ENCODE peak calls at places on chromosomes 13 and 19, in eight cellular contexts. T is HCT116, R is Panc1, B is A549, N is K562, U is HL-60, G is SK-N-SH, M is GM23338. E is an unnamed sample.

GRCh38 chr19:48681127-48681470 is 8.3 kb upstream of the NTN5 start:
- DNase-seq in U (peak; percentile 42), B (no peak), R (no peak), M (no peak), T (no peak), G (no peak), N (peak; percentile 44), E (no peak)

GRCh38 chr13:71087432-71087831 is 779.6 kb downstream of the DACH1 start:
- DNase-seq in G (no peak), T (no peak), M (no peak), B (no peak), N (no peak), U (no peak), R (no peak), E (no peak)

GRCh38 chr13:20127263-20127562 is 33.6 kb downstream of the GJA3 start:
- DNase-seq in T (no peak), G (no peak), B (no peak), R (no peak), N (no peak), M (no peak), U (peak; percentile 73), E (peak; percentile 9)

GRCh38 chr19:55502197-55502952 is 14.1 kb downstream of the SSC5D start:
- DNase-seq in B (no peak), G (no peak), N (no peak), M (no peak), U (no peak), T (no peak), R (no peak), E (no peak)

GRCh38 chr13:75739244-75739868 is 103.2 kb downstream of the LMO7 start:
- DNase-seq in R (no peak), G (no peak), T (no peak), N (no peak), B (no peak), U (no peak), M (no peak), E (no peak)

GRCh38 chr13:32947886-32948285 is 68.3 kb upstream of the KL start:
- DNase-seq in R (no peak), T (no peak), U (no peak), N (no peak), G (peak; percentile 69), B (no peak), M (no peak), E (no peak)

GRCh38 chr13:113831061-113831460 is 32.8 kb downstream of the GAS6 start:
- DNase-seq in M (no peak), U (no peak), T (no peak), G (no peak), R (no peak), B (no peak), N (no peak), E (no peak)

GRCh38 chr19:49331616-49332055 is 3.6 kb upstream of the CD37 start:
- DNase-seq in G (peak; percentile 63), B (peak; percentile 60), U (peak; percentile 57), M (peak; percentile 74), N (peak; percentile 81), R (no peak), T (peak; percentile 37), E (peak; percentile 86)

GRCh38 chr13:113668491-113668971 is 1.5 kb downstream of the GRK1 start:
- DNase-seq in U (no peak), B (no peak), M (no peak), N (no peak), T (no peak), R (no peak), G (no peak), E (no peak)

GRCh38 chr13:113137656-113138292 is 15.2 kb downstream of the F10 start:
- DNase-seq in R (no peak), N (no peak), M (no peak), T (no peak), B (no peak), G (no peak), U (no peak), E (no peak)

GRCh38 chr19:6216236-6216995 is 63.4 kb downstream of the MLLT1 start:
- DNase-seq in G (peak; percentile 39), R (no peak), M (no peak), T (no peak), B (no peak), N (no peak), U (no peak), E (no peak)

GRCh38 chr19:5148794-5149190 is 179.9 kb downstream of the KDM4B start:
- DNase-seq in B (no peak), R (no peak), U (no peak), M (no peak), N (no peak), G (no peak), T (no peak), E (no peak)

GRCh38 chr19:46303702-46304397 is 7.0 kb downstream of the HIF3A start:
- DNase-seq in R (no peak), U (no peak), T (peak; percentile 92), B (peak; percentile 40), N (peak; percentile 84), G (peak; percentile 82), M (peak; percentile 100), E (no peak)

GRCh38 chr13:84400711-84401110 is 518.4 kb upstream of the SLITRK1 start:
- DNase-seq in B (no peak), M (no peak), N (no peak), R (no peak), U (no peak), G (no peak), T (no peak), E (no peak)

GRCh38 chr19:42568006-42568405 is 26.7 kb downstream of the CEACAM8 start:
- DNase-seq in T (no peak), R (no peak), B (no peak), G (no peak), U (peak; percentile 94), M (no peak), N (no peak), E (no peak)

GRCh38 chr13:99721606-99722384 is 220.5 kb downstream of the TM9SF2 start:
- DNase-seq in B (no peak), M (no peak), R (no peak), G (no peak), N (no peak), T (no peak), U (peak; percentile 50), E (no peak)
- TF ChIP-seq REST in B (no peak), M (no peak), R (no peak), G (no peak), N (no peak), T (no peak), U (no peak), E (no peak)

DNA sequence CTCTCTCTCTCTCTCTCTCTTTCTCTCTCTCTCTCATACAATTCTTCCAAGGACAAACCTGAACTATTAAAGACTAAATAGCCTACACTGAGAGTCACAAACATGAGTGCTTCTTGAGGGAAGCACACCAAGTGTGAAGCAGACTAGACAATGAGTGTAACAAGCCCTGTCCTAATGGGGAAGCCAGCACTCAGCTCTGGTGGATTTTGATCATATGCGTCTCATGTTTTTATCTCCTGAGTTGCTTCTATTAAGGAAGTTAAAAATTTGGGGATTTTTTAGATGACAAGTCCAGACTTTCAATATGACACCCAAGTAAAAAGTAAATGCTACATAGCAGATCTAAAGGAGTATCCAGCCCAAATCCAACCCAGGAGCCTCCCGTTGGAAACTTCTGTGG is 437.7 kb downstream of the RFC3 start:
- DNase-seq in B (no peak), T (no peak), R (no peak), N (no peak), U (no peak), M (no peak), G (no peak), E (no peak)
- TF ChIP-seq REST in B (no peak), T (no peak), R (no peak), N (no peak), U (no peak), M (no peak), G (no peak), E (no peak)

GRCh38 chr13:108922108-108922507 is 292.7 kb downstream of the MYO16 start:
- DNase-seq in M (no peak), T (no peak), R (no peak), G (no peak), N (no peak), U (no peak), B (no peak), E (no peak)

GRCh38 chr13:108925070-108925469 is 295.7 kb downstream of the MYO16 start:
- DNase-seq in N (no peak), B (no peak), M (no peak), U (no peak), T (no peak), R (no peak), G (no peak), E (no peak)

GRCh38 chr13:108923386-108924061 is 294.1 kb downstream of the MYO16 start:
- DNase-seq in T (no peak), R (no peak), B (no peak), G (no peak), N (no peak), M (no peak), U (no peak), E (no peak)

GRCh38 chr13:108926848-108927247 is 297.4 kb downstream of the MYO16 start:
- DNase-seq in G (no peak), U (no peak), T (no peak), N (no peak), B (no peak), M (no peak), R (no peak), E (no peak)

GRCh38 chr13:108924154-108924940 is 294.9 kb downstream of the MYO16 start:
- DNase-seq in U (peak; percentile 28), B (no peak), N (no peak), G (no peak), M (no peak), R (no peak), T (no peak), E (no peak)
- TF ChIP-seq REST in U (no peak), B (no peak), N (no peak), G (no peak), M (no peak), R (no peak), T (no peak), E (no peak)

GRCh38 chr19:8395621-8396082 is 5.5 kb downstream of the RAB11B start:
- DNase-seq in U (no peak), R (no peak), M (no peak), G (no peak), B (no peak), T (no peak), N (no peak), E (no peak)

GRCh38 chr19:8392017-8392591 is 1.9 kb downstream of the RAB11B start:
- DNase-seq in M (no peak), R (no peak), G (peak; percentile 57), N (no peak), U (no peak), T (no peak), B (no peak), E (no peak)

GRCh38 chr19:8396185-8396562 is 6.0 kb downstream of the RAB11B start:
- DNase-seq in U (no peak), G (peak; percentile 14), T (no peak), B (no peak), N (no peak), R (no peak), M (no peak), E (no peak)

GRCh38 chr19:8393192-8393870 is 3.2 kb downstream of the RAB11B start:
- DNase-seq in N (no peak), B (no peak), U (no peak), G (no peak), R (no peak), T (no peak), M (no peak), E (no peak)

DNA sequence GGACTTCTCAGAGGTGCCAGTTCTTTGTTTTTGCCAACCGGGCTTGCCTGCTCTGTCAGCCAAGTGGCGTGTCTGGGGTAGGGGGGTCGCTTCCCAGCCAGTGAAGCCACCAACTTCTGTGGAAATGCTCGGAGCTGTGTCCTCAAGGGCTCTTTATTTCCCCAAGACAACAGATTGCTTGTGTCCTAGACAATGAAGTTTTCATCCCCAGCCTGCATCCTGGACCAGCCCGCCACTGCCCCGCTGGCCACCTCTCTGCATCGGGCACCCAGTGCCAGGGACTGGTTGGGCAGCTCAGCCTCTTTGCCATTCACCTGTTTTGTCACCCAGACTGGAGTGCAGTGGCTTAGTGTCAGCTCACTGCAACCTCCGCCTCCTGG is 3.7 kb downstream of the RAB11B start:
- DNase-seq in M (no peak), G (no peak), B (no peak), U (no peak), R (no peak), N (no peak), T (no peak), E (no peak)
- TF ChIP-seq REST in M (no peak), G (no peak), B (no peak), U (no peak), R (no peak), N (no peak), T (no peak), E (no peak)